ENCODE peak calls at places on chromosomes 1 and 21, in five cellular contexts. B is A549, I is ovary, K is IMR-90, S is heart left ventricle. P is an unnamed sample. For H3K9me3, the result is how much of the 10 kb centered on the place peaks cover.

GRCh38 chr21:44869860-44870747 is 3.4 kb downstream of the PTTG1IP start:
- DNase-seq in S (no peak), I (peak), K (peak), B (peak), P (no peak)

GRCh38 chr1:2133039-2133878 is 61.3 kb downstream of the FAAP20 start:
- DNase-seq in K (peak), B (peak), I (peak), S (peak), P (peak)

GRCh38 chr1:200336111-200336845 is 73.6 kb downstream of the ZNF281 start:
- DNase-seq in I (no peak), B (peak), K (peak), S (no peak), P (no peak)

GRCh38 chr21:32947736-32948135 is 78.0 kb upstream of the OLIG2 start:
- DNase-seq in B (no peak), K (no peak), S (no peak), I (no peak), P (no peak)

GRCh38 chr1:115643219-115643618 is 1.4 kb downstream of the VANGL1 start:
- DNase-seq in B (no peak), S (no peak), K (no peak), I (no peak), P (no peak)

GRCh38 chr1:53628286-53628955 is 110.5 kb downstream of the GLIS1 start:
- DNase-seq in I (no peak), S (no peak), B (no peak), K (no peak), P (no peak)

GRCh38 chr1:169809370-169810095 is 14.8 kb upstream of the METTL18 start:
- DNase-seq in I (no peak), K (peak), B (peak), S (no peak), P (no peak)

GRCh38 chr1:201693019-201693372 is 136.0 kb upstream of the IPO9 start:
- DNase-seq in K (no peak), S (no peak), B (no peak), I (no peak), P (no peak)

GRCh38 chr1:224234017-224234416 is 51.0 kb downstream of the DEGS1 start:
- DNase-seq in S (no peak), I (no peak), K (no peak), B (no peak), P (no peak)

GRCh38 chr1:84299536-84300260 is 1.8 kb upstream of the SAMD13 start:
- DNase-seq in K (peak), B (no peak), I (no peak), S (no peak), P (no peak)

GRCh38 chr1:214617843-214618242 is 14.8 kb downstream of the CENPF start:
- DNase-seq in S (no peak), K (no peak), B (no peak), I (no peak), P (no peak)

GRCh38 chr1:47725732-47726495 is 271.3 kb downstream of the TRABD2B start:
- DNase-seq in K (peak), I (peak), S (peak), B (peak), P (no peak)

GRCh38 chr1:153212201-153212600 is 5.2 kb upstream of the PRR9 start:
- DNase-seq in I (no peak), K (no peak), B (no peak), S (no peak), P (no peak)

GRCh38 chr1:80799457-80799856 is 1001.3 kb upstream of the ADGRL2 start:
- DNase-seq in B (no peak), S (no peak), I (no peak), K (no peak), P (no peak)

GRCh38 chr1:53070621-53071020 is 8.6 kb downstream of the PODN start:
- DNase-seq in I (peak), S (peak), K (no peak), B (no peak), P (no peak)

GRCh38 chr1:231937013-231937754 is 310.6 kb downstream of the DISC1 start:
- DNase-seq in S (peak), K (no peak), I (no peak), B (no peak), P (no peak)

GRCh38 chr1:62318756-62319544 is at the start of gene KANK4:
- DNase-seq in S (no peak), I (no peak), B (no peak), K (no peak), P (no peak)

GRCh38 chr21:40043423-40043822 is 176.2 kb downstream of the PCP4 start:
- DNase-seq in K (no peak), S (no peak), B (no peak), I (no peak), P (no peak)

GRCh38 chr1:197911172-197911856 is 5.9 kb upstream of the LHX9 start:
- DNase-seq in S (no peak), K (no peak), I (peak), B (no peak), P (no peak)

GRCh38 chr1:204971700-204972336 is 71.2 kb upstream of the CNTN2 start:
- DNase-seq in I (no peak), S (no peak), B (peak), K (peak), P (no peak)

GRCh38 chr1:195376190-195376589 is 1232.0 kb downstream of the KCNT2 start:
- DNase-seq in K (peak), B (peak), S (no peak), I (no peak), P (no peak)

GRCh38 chr1:57133686-57134085 is 167.9 kb upstream of the C8B start:
- DNase-seq in K (peak), I (no peak), B (no peak), S (no peak), P (no peak)

GRCh38 chr1:164794310-164794709 is 235.3 kb downstream of the PBX1 start:
- DNase-seq in S (no peak), K (peak), I (no peak), B (peak), P (no peak)

GRCh38 chr1:111612006-111612405 is 7.6 kb upstream of the RAP1A start:
- DNase-seq in I (no peak), K (no peak), S (no peak), B (no peak), P (no peak)

GRCh38 chr21:46436586-46436985 is 22.1 kb upstream of the DIP2A start:
- DNase-seq in K (no peak), I (no peak), S (no peak), B (no peak), P (no peak)

GRCh38 chr1:25168193-25169071 is 63.9 kb downstream of the SYF2 start:
- DNase-seq in I (no peak), S (no peak), K (no peak), B (peak), P (no peak)
- H3K9me3 ChIP-seq in I (under half), S (under half), K (under half), B (under half), P (under half)

DNA sequence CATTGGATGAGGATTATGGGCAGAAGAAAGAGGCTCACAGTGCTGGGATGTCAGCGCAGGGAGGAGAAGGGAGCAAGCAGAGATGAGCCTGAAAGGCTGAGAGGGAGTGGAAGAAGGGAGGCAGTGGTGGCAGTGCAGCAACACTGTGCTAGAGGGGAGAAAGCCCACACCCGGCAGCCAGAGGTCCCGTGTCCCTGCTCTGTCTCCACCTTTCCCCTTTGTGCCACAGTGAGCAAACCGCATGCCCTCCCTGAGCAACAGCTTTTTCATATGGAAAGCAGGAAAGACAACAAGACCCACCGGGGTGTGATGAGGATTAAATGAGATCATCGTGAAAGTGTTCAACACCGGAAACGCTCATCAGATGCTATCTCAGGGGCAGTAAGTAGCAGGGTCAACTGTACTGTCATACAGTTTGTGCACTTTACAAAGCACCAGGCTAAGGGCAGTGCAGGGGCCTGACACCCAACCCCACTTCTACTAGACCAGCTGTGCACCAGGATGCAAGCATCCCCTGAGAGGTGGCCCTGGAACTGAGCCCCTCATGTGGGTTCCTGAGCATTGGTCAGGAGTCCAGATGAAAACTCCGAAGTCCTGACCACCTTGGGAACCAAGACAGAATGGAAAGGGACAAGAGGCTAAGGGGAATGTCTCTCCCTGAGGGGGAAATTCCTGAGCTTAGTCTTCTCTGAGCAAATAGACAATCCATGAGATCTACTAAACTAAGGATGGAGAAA is 9.1 kb downstream of the NHLH1 start:
- DNase-seq in B (no peak), K (no peak), S (no peak), I (no peak), P (no peak)
- H3K4me3 ChIP-seq in B (no peak), K (no peak), S (no peak), I (no peak), P (no peak)

GRCh38 chr1:108691886-108692723 is at the start of gene PRPF38B:
- DNase-seq in K (peak), S (peak), B (peak), I (peak), P (peak)
- TF ChIP-seq POLR2A in K (peak), S (peak), B (peak), I (peak), P (peak)

GRCh38 chr1:4270651-4271337 is 370.7 kb upstream of the C1orf174 start:
- DNase-seq in I (no peak), K (no peak), B (no peak), S (no peak), P (no peak)
- H3K9me3 ChIP-seq in I (under half), K (under half), B (under half), S (under half), P (under half)

GRCh38 chr1:117608758-117609157 is 2.9 kb downstream of the TENT5C start:
- DNase-seq in B (no peak), I (no peak), S (no peak), K (no peak), P (no peak)

GRCh38 chr1:117611121-117611601 is 5.3 kb downstream of the TENT5C start:
- DNase-seq in I (no peak), K (no peak), S (no peak), B (no peak), P (no peak)

GRCh38 chr1:117610036-117610435 is 4.2 kb downstream of the TENT5C start:
- DNase-seq in S (no peak), I (no peak), B (no peak), K (no peak), P (no peak)

GRCh38 chr1:117608213-117608612 is 2.4 kb downstream of the TENT5C start:
- DNase-seq in B (no peak), I (no peak), S (no peak), K (no peak), P (no peak)

DNA sequence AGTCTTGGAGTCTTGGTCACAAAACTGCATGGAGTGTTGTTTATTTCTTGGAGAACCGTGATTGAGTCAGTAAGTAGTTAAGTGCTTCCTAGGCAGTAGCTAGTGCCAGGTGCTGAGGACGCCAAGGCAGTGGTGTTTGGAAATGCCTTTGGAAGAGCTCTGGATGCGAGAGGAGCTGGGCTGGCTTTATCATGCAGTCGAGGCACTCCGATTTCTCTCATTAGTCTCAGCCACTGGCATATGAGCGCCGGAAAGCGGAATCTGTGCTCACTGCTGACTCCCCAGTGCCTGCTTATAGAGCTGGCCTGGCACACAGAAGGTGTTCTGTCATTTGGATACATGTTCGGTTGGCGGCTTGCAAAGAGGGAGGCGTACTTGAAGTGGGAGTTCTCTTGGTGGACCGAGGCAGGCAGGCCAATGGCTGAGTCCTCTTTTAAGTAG is 3.6 kb downstream of the TENT5C start:
- DNase-seq in K (peak), S (peak), B (no peak), I (no peak), P (no peak)
- H3K4me3 ChIP-seq in K (no peak), S (peak), B (no peak), I (no peak), P (no peak)

DNA sequence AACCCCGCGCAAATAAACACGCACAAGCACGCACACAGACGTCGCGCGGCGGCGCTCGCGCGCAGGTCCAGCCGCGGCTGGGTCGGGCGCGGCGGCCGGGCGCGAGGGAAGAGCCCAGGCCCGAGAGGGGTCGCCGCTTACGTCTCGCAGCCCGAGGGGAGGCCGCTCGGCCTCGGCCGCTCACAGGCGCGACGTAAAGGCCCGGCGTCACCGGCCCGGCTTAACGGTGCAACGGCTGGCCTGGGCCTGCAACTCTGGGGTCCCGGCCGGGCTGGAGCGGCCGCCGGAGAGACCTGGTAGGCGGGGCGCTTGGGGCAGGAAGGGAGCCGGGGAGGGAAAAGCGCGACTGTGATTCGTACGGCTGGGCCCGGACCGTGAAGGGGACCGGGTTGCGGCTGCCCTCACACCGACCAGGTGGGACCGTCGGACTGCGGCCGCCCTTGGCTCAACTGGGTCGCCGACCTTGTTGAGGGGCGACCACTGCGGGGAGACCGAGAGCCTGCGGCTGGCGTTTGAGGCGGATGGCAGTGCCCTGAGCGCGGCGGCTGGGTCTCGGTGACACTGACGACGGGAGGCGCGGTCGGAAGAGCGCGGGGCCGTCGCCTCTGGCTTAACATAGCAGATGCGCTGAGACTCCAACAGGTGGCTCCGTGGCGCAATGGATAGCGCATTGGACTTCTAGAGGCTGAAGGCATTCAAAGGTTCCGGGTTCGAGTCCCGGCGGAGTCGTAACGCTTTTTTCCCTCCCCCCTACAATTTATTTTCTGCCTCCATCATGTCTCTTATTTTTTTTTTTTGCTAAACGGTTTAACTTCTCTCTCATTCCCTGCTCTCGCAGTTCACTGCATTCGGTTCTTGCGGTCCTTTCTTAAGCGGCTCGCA is 31.8 kb downstream of the DNTTIP2 start:
- DNase-seq in I (peak), B (peak), S (peak), K (peak), P (peak)
- TF ChIP-seq POLR2A in I (peak), B (peak), S (peak), K (peak), P (peak)

GRCh38 chr1:248243204-248243603 is 12.0 kb downstream of the OR2M4 start:
- DNase-seq in S (no peak), K (peak), B (peak), I (no peak), P (no peak)
- H3K9me3 ChIP-seq in S (under half), K (under half), B (under half), I (under half), P (under half)